ENCODE peak calls at places on chromosome 9, in eight cellular contexts. F is cardiac muscle cell, B is fibroblast of lung, R is hepatocyte, C is B cell, K is nephron progenitor cell, H is lower lobe of right lung, Z is spleen. M is an unnamed sample.

GRCh38 chr9:134730011-134730760 is 88.6 kb downstream of the COL5A1 start:
- DNase-seq in B (peak), F (peak), R (no peak), H (no peak), K (no peak), C (no peak), Z (no peak), M (no peak)

GRCh38 chr9:136853596-136854112 is 1.5 kb downstream of the MAMDC4 start:
- DNase-seq in F (no peak), Z (peak), B (no peak), R (no peak), K (peak), H (no peak), C (no peak), M (no peak)

GRCh38 chr9:89122944-89123343 is 55.7 kb downstream of the SHC3 start:
- DNase-seq in B (peak), Z (no peak), K (no peak), F (peak), C (no peak), H (no peak), R (no peak), M (no peak)

GRCh38 chr9:4127873-4128272 is 172.0 kb downstream of the GLIS3 start:
- DNase-seq in K (no peak), R (no peak), C (no peak), H (no peak), Z (no peak), B (no peak), F (no peak), M (no peak)

GRCh38 chr9:87436694-87437093 is 61.0 kb upstream of the DAPK1 start:
- DNase-seq in H (no peak), B (no peak), C (no peak), Z (no peak), F (peak), K (no peak), R (no peak), M (no peak)

GRCh38 chr9:125126019-125126746 is 17.1 kb downstream of the SCAI start:
- DNase-seq in R (peak), B (peak), H (peak), Z (peak), F (peak), K (no peak), C (peak), M (no peak)

GRCh38 chr9:37992924-37993349 is 76.1 kb downstream of the SHB start:
- DNase-seq in Z (no peak), F (no peak), K (no peak), R (no peak), B (no peak), C (no peak), H (no peak), M (no peak)

GRCh38 chr9:72907421-72907820 is 45.4 kb downstream of the ALDH1A1 start:
- DNase-seq in R (no peak), K (no peak), F (peak), C (no peak), Z (no peak), H (no peak), B (no peak), M (no peak)

GRCh38 chr9:114002986-114003740 is 74.9 kb downstream of the AMBP start:
- DNase-seq in F (no peak), Z (peak), R (no peak), B (no peak), H (no peak), C (no peak), K (no peak), M (no peak)

GRCh38 chr9:136602193-136602885 is 56.5 kb upstream of the NOTCH1 start:
- DNase-seq in Z (no peak), F (no peak), H (no peak), R (no peak), B (no peak), K (no peak), C (no peak), M (no peak)

GRCh38 chr9:5389109-5389732 is 48.5 kb downstream of the PLGRKT start:
- DNase-seq in C (no peak), H (no peak), K (no peak), F (peak), B (peak), R (no peak), Z (no peak), M (no peak)

GRCh38 chr9:136484153-136485048 is 1.6 kb upstream of the SEC16A start:
- DNase-seq in F (no peak), Z (peak), K (peak), R (peak), H (peak), B (no peak), C (no peak), M (peak)

GRCh38 chr9:87812375-87813118 is 70.1 kb upstream of the SPATA31E1 start:
- DNase-seq in F (peak), Z (no peak), B (peak), K (no peak), R (peak), H (no peak), C (no peak), M (no peak)

GRCh38 chr9:37200572-37201005 is 80.2 kb downstream of the ZCCHC7 start:
- DNase-seq in H (no peak), C (no peak), Z (no peak), B (peak), R (no peak), F (peak), K (no peak), M (no peak)

GRCh38 chr9:89710689-89711088 is 105.9 kb downstream of the GADD45G start:
- DNase-seq in K (no peak), F (peak), C (no peak), H (no peak), B (peak), R (peak), Z (no peak), M (no peak)

GRCh38 chr9:99445377-99445891 is 223.4 kb downstream of the SEC61B start:
- DNase-seq in B (peak), Z (no peak), R (peak), F (peak), H (no peak), C (no peak), K (no peak), M (no peak)

GRCh38 chr9:129316281-129317030 is 138.4 kb upstream of the IER5L start:
- DNase-seq in Z (peak), R (no peak), B (no peak), F (no peak), K (no peak), C (no peak), H (no peak), M (peak)

GRCh38 chr9:112496074-112496722 is 9.6 kb downstream of the KIAA1958 start:
- DNase-seq in Z (no peak), R (no peak), K (no peak), C (no peak), H (no peak), B (peak), F (peak), M (no peak)

GRCh38 chr9:35996358-35996970 is 38.5 kb upstream of the OR2S2 start:
- DNase-seq in F (peak), C (no peak), H (no peak), Z (no peak), R (peak), B (no peak), K (no peak), M (no peak)

GRCh38 chr9:136481558-136481957 is 1.3 kb downstream of the SEC16A start:
- DNase-seq in R (no peak), C (no peak), F (no peak), H (no peak), Z (no peak), B (no peak), K (no peak), M (no peak)

GRCh38 chr9:98809311-98810105 is 2.0 kb downstream of the GALNT12 start:
- DNase-seq in Z (no peak), B (no peak), C (no peak), F (peak), K (no peak), H (no peak), R (peak), M (peak)

GRCh38 chr9:16182784-16183183 is 629.9 kb downstream of the CCDC171 start:
- DNase-seq in R (no peak), B (no peak), K (no peak), Z (no peak), H (no peak), C (no peak), F (no peak), M (no peak)

GRCh38 chr9:96256800-96257199 is 45.2 kb downstream of the HSD17B3 start:
- DNase-seq in R (no peak), B (no peak), F (peak), Z (no peak), K (no peak), C (no peak), H (no peak), M (no peak)

GRCh38 chr9:92749071-92749933 is 15.3 kb downstream of the BICD2 start:
- DNase-seq in F (no peak), R (no peak), C (peak), B (peak), Z (peak), K (no peak), H (no peak), M (no peak)

GRCh38 chr9:2013688-2014087 is 1.5 kb upstream of the SMARCA2 start:
- DNase-seq in F (peak), Z (no peak), R (no peak), B (peak), K (no peak), H (no peak), C (no peak), M (no peak)

GRCh38 chr9:35686222-35687203 is 3.2 kb downstream of the TPM2 start:
- DNase-seq in F (peak), B (peak), C (peak), Z (no peak), K (no peak), H (no peak), R (no peak), M (no peak)

GRCh38 chr9:99176527-99177013 is 45.2 kb downstream of the ALG2 start:
- DNase-seq in Z (no peak), H (no peak), R (peak), F (no peak), C (no peak), B (no peak), K (no peak), M (no peak)

GRCh38 chr9:93246526-93246925 is 62.6 kb downstream of the WNK2 start:
- DNase-seq in B (no peak), K (no peak), R (no peak), H (no peak), F (no peak), Z (no peak), C (no peak), M (no peak)

GRCh38 chr9:75932026-75932425 is 41.6 kb downstream of the PCSK5 start:
- DNase-seq in F (no peak), C (no peak), B (no peak), Z (no peak), H (no peak), K (no peak), R (no peak), M (no peak)
- TF ChIP-seq CTCF in F (no peak), C (no peak), B (no peak), Z (no peak), H (no peak), K (no peak), R (no peak), M (no peak)

DNA sequence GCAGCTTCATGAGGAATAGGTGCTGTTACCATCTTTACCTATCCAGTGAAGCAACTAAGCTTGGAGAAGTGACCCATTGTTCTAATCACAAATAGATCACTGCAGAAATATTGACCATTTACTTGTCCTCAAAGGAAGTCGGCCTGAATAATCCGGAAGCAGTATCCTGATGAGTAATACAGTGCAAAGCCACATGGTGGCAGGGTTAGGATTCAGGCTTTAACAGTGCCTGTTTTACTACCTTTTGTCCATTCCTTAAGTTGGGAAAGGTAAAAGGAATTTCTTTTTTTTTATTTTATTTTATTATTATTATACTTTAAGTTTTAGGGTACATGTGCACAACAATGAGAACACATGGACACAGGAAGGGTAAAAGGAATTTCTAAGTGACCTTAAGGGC is 336.3 kb downstream of the KDM4C start:
- DNase-seq in C (no peak), Z (no peak), H (no peak), R (no peak), F (peak), K (no peak), B (no peak), M (no peak)
- TF ChIP-seq CTCF in C (no peak), Z (no peak), H (no peak), R (peak), F (peak), K (peak), B (no peak), M (peak)

DNA sequence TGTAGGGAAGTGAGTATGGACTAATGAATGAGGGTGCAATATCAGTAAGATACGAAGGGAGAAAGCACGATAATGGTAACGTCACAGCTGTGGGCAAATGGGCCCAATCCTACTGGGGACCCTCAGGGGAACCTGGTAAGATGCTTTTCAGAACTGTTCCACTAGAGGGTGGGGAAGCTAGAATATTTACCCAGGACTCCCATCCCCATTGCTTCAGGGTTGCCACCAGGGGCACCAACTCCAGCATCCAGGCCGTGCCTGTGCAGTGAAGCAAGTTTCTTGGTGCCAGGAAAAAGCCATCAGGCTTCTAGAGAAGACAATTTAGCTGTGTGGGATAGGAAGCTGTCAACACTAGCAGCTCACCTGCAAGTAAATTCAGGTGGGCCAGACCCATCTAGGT is 409.3 kb downstream of the AGTPBP1 start:
- DNase-seq in K (no peak), Z (no peak), B (no peak), C (no peak), H (no peak), F (no peak), R (no peak), M (no peak)
- TF ChIP-seq CTCF in K (no peak), Z (no peak), B (no peak), C (no peak), H (no peak), F (no peak), R (no peak), M (peak)

GRCh38 chr9:117335797-117336435 is 78.9 kb downstream of the ASTN2 start:
- DNase-seq in Z (no peak), K (no peak), R (no peak), C (no peak), H (no peak), F (no peak), B (no peak), M (no peak)

GRCh38 chr9:117334101-117334500 is 80.8 kb downstream of the ASTN2 start:
- DNase-seq in B (no peak), R (peak), Z (no peak), F (no peak), K (peak), H (no peak), C (no peak), M (no peak)
- TF ChIP-seq CTCF in B (no peak), R (no peak), Z (no peak), F (no peak), K (no peak), H (no peak), C (no peak), M (no peak)

M was measured in chondrocyte.